ENCODE peak calls at places on chromosomes 11 and 22, in seven cellular contexts. One of them, this sample, is unnamed.

GRCh38 chr22:30435674-30436126 is 10.1 kb downstream of the MTFP1 start:
- DNase-seq in left ventricle myocardium superior: no peak
- DNase-seq in prostate gland: no peak
- DNase-seq in ELR: no peak
- DNase-seq in activated CD4-positive, alpha-beta T cell treated with anti-CD3 and anti-CD28 coated beads, Interleukin-2, amount 50 U/mL, for 1 hour: peak
- DNase-seq in T follicular helper cell: peak
- DNase-seq in left cardiac atrium: peak
- DNase-seq in this sample: no peak

GRCh38 chr11:67372232-67372992 is 986 bp downstream of the CLCF1 start:
- DNase-seq in left ventricle myocardium superior: peak
- DNase-seq in prostate gland: no peak
- DNase-seq in ELR: no peak
- DNase-seq in activated CD4-positive, alpha-beta T cell treated with anti-CD3 and anti-CD28 coated beads, Interleukin-2, amount 50 U/mL, for 1 hour: no peak
- DNase-seq in T follicular helper cell: no peak
- DNase-seq in left cardiac atrium: peak
- DNase-seq in this sample: no peak

GRCh38 chr11:130414107-130415088 is 14.0 kb downstream of the ADAMTS8 start:
- DNase-seq in left ventricle myocardium superior: no peak
- DNase-seq in prostate gland: no peak
- DNase-seq in ELR: no peak
- DNase-seq in activated CD4-positive, alpha-beta T cell treated with anti-CD3 and anti-CD28 coated beads, Interleukin-2, amount 50 U/mL, for 1 hour: no peak
- DNase-seq in T follicular helper cell: no peak
- DNase-seq in left cardiac atrium: no peak
- DNase-seq in this sample: no peak

GRCh38 chr11:8717876-8718753 is 35.5 kb downstream of the RPL27A start:
- DNase-seq in left ventricle myocardium superior: peak
- DNase-seq in prostate gland: peak
- DNase-seq in ELR: peak
- DNase-seq in activated CD4-positive, alpha-beta T cell treated with anti-CD3 and anti-CD28 coated beads, Interleukin-2, amount 50 U/mL, for 1 hour: no peak
- DNase-seq in T follicular helper cell: no peak
- DNase-seq in left cardiac atrium: peak
- DNase-seq in this sample: peak

GRCh38 chr11:58905716-58906547 is 33.4 kb upstream of the GLYATL1 start:
- DNase-seq in left ventricle myocardium superior: peak
- DNase-seq in prostate gland: peak
- DNase-seq in ELR: peak
- DNase-seq in activated CD4-positive, alpha-beta T cell treated with anti-CD3 and anti-CD28 coated beads, Interleukin-2, amount 50 U/mL, for 1 hour: no peak
- DNase-seq in T follicular helper cell: no peak
- DNase-seq in left cardiac atrium: peak
- DNase-seq in this sample: no peak

GRCh38 chr11:102900346-102900745 is 25.6 kb upstream of the MMP12 start:
- DNase-seq in left ventricle myocardium superior: no peak
- DNase-seq in prostate gland: no peak
- DNase-seq in ELR: no peak
- DNase-seq in activated CD4-positive, alpha-beta T cell treated with anti-CD3 and anti-CD28 coated beads, Interleukin-2, amount 50 U/mL, for 1 hour: no peak
- DNase-seq in T follicular helper cell: no peak
- DNase-seq in left cardiac atrium: no peak
- DNase-seq in this sample: no peak

GRCh38 chr11:1557168-1557884 is 14.7 kb downstream of the DUSP8 start:
- DNase-seq in left ventricle myocardium superior: peak
- DNase-seq in prostate gland: no peak
- DNase-seq in ELR: no peak
- DNase-seq in activated CD4-positive, alpha-beta T cell treated with anti-CD3 and anti-CD28 coated beads, Interleukin-2, amount 50 U/mL, for 1 hour: no peak
- DNase-seq in T follicular helper cell: no peak
- DNase-seq in left cardiac atrium: peak
- DNase-seq in this sample: no peak

GRCh38 chr22:38110863-38111852 is 674 bp upstream of the BAIAP2L2 start:
- DNase-seq in left ventricle myocardium superior: no peak
- DNase-seq in prostate gland: no peak
- DNase-seq in ELR: no peak
- DNase-seq in activated CD4-positive, alpha-beta T cell treated with anti-CD3 and anti-CD28 coated beads, Interleukin-2, amount 50 U/mL, for 1 hour: no peak
- DNase-seq in T follicular helper cell: no peak
- DNase-seq in left cardiac atrium: no peak
- DNase-seq in this sample: no peak

GRCh38 chr11:48164836-48165235 is 51.8 kb upstream of the OR4B1 start:
- DNase-seq in left ventricle myocardium superior: no peak
- DNase-seq in prostate gland: no peak
- DNase-seq in ELR: no peak
- DNase-seq in activated CD4-positive, alpha-beta T cell treated with anti-CD3 and anti-CD28 coated beads, Interleukin-2, amount 50 U/mL, for 1 hour: no peak
- DNase-seq in T follicular helper cell: no peak
- DNase-seq in left cardiac atrium: no peak
- DNase-seq in this sample: no peak

GRCh38 chr11:66851698-66852465 is 5.0 kb upstream of the LRFN4 start:
- DNase-seq in left ventricle myocardium superior: peak
- DNase-seq in prostate gland: no peak
- DNase-seq in ELR: no peak
- DNase-seq in activated CD4-positive, alpha-beta T cell treated with anti-CD3 and anti-CD28 coated beads, Interleukin-2, amount 50 U/mL, for 1 hour: peak
- DNase-seq in T follicular helper cell: no peak
- DNase-seq in left cardiac atrium: no peak
- DNase-seq in this sample: no peak

GRCh38 chr22:19277785-19278184 is 13.7 kb downstream of the CLTCL1 start:
- DNase-seq in left ventricle myocardium superior: no peak
- DNase-seq in prostate gland: no peak
- DNase-seq in ELR: no peak
- DNase-seq in activated CD4-positive, alpha-beta T cell treated with anti-CD3 and anti-CD28 coated beads, Interleukin-2, amount 50 U/mL, for 1 hour: no peak
- DNase-seq in T follicular helper cell: no peak
- DNase-seq in left cardiac atrium: no peak
- DNase-seq in this sample: no peak

GRCh38 chr11:93652161-93652597 is 9.3 kb upstream of the CEP295 start:
- DNase-seq in left ventricle myocardium superior: no peak
- DNase-seq in prostate gland: peak
- DNase-seq in ELR: peak
- DNase-seq in activated CD4-positive, alpha-beta T cell treated with anti-CD3 and anti-CD28 coated beads, Interleukin-2, amount 50 U/mL, for 1 hour: no peak
- DNase-seq in T follicular helper cell: no peak
- DNase-seq in left cardiac atrium: no peak
- DNase-seq in this sample: no peak

GRCh38 chr22:40053460-40053859 is 58.7 kb downstream of the FAM83F start:
- DNase-seq in left ventricle myocardium superior: no peak
- DNase-seq in prostate gland: no peak
- DNase-seq in ELR: no peak
- DNase-seq in activated CD4-positive, alpha-beta T cell treated with anti-CD3 and anti-CD28 coated beads, Interleukin-2, amount 50 U/mL, for 1 hour: no peak
- DNase-seq in T follicular helper cell: no peak
- DNase-seq in left cardiac atrium: no peak
- DNase-seq in this sample: no peak

GRCh38 chr11:102010776-102011500 is 36.3 kb upstream of the CFAP300 start:
- DNase-seq in left ventricle myocardium superior: peak
- DNase-seq in prostate gland: peak
- DNase-seq in ELR: peak
- DNase-seq in activated CD4-positive, alpha-beta T cell treated with anti-CD3 and anti-CD28 coated beads, Interleukin-2, amount 50 U/mL, for 1 hour: no peak
- DNase-seq in T follicular helper cell: no peak
- DNase-seq in left cardiac atrium: peak
- DNase-seq in this sample: peak

GRCh38 chr11:32006799-32007388 is 84.0 kb upstream of the RCN1 start:
- DNase-seq in left ventricle myocardium superior: no peak
- DNase-seq in prostate gland: no peak
- DNase-seq in ELR: peak
- DNase-seq in activated CD4-positive, alpha-beta T cell treated with anti-CD3 and anti-CD28 coated beads, Interleukin-2, amount 50 U/mL, for 1 hour: no peak
- DNase-seq in T follicular helper cell: no peak
- DNase-seq in left cardiac atrium: no peak
- DNase-seq in this sample: peak

GRCh38 chr11:128603003-128603715 is 15.8 kb upstream of the ETS1 start:
- DNase-seq in left ventricle myocardium superior: no peak
- DNase-seq in prostate gland: no peak
- DNase-seq in ELR: no peak
- DNase-seq in activated CD4-positive, alpha-beta T cell treated with anti-CD3 and anti-CD28 coated beads, Interleukin-2, amount 50 U/mL, for 1 hour: no peak
- DNase-seq in T follicular helper cell: no peak
- DNase-seq in left cardiac atrium: no peak
- DNase-seq in this sample: no peak

GRCh38 chr22:21455334-21456089 is 11.7 kb upstream of the TMEM191C start:
- DNase-seq in left ventricle myocardium superior: peak
- DNase-seq in prostate gland: peak
- DNase-seq in ELR: no peak
- DNase-seq in activated CD4-positive, alpha-beta T cell treated with anti-CD3 and anti-CD28 coated beads, Interleukin-2, amount 50 U/mL, for 1 hour: no peak
- DNase-seq in T follicular helper cell: no peak
- DNase-seq in left cardiac atrium: peak
- DNase-seq in this sample: no peak

GRCh38 chr11:78564037-78564888 is 10.4 kb downstream of the NARS2 start:
- DNase-seq in left ventricle myocardium superior: no peak
- DNase-seq in prostate gland: peak
- DNase-seq in ELR: peak
- DNase-seq in activated CD4-positive, alpha-beta T cell treated with anti-CD3 and anti-CD28 coated beads, Interleukin-2, amount 50 U/mL, for 1 hour: peak
- DNase-seq in T follicular helper cell: peak
- DNase-seq in left cardiac atrium: no peak
- DNase-seq in this sample: peak

GRCh38 chr22:43399338-43399979 is 12.4 kb upstream of the MPPED1 start:
- DNase-seq in left ventricle myocardium superior: no peak
- DNase-seq in prostate gland: no peak
- DNase-seq in ELR: no peak
- DNase-seq in activated CD4-positive, alpha-beta T cell treated with anti-CD3 and anti-CD28 coated beads, Interleukin-2, amount 50 U/mL, for 1 hour: no peak
- DNase-seq in T follicular helper cell: no peak
- DNase-seq in left cardiac atrium: no peak
- DNase-seq in this sample: no peak

GRCh38 chr11:124891390-124891861 is 6.2 kb downstream of the ROBO4 start:
- DNase-seq in left ventricle myocardium superior: peak
- DNase-seq in prostate gland: no peak
- DNase-seq in ELR: no peak
- DNase-seq in activated CD4-positive, alpha-beta T cell treated with anti-CD3 and anti-CD28 coated beads, Interleukin-2, amount 50 U/mL, for 1 hour: no peak
- DNase-seq in T follicular helper cell: no peak
- DNase-seq in left cardiac atrium: no peak
- DNase-seq in this sample: no peak

GRCh38 chr11:11022126-11022730 is 164.4 kb upstream of the ZBED5 start:
- DNase-seq in left ventricle myocardium superior: no peak
- DNase-seq in prostate gland: no peak
- DNase-seq in ELR: peak
- DNase-seq in activated CD4-positive, alpha-beta T cell treated with anti-CD3 and anti-CD28 coated beads, Interleukin-2, amount 50 U/mL, for 1 hour: no peak
- DNase-seq in T follicular helper cell: no peak
- DNase-seq in left cardiac atrium: no peak
- DNase-seq in this sample: no peak

GRCh38 chr22:29912141-29912540 is 29.2 kb downstream of the MTMR3 start:
- DNase-seq in left ventricle myocardium superior: no peak
- DNase-seq in prostate gland: no peak
- DNase-seq in ELR: no peak
- DNase-seq in activated CD4-positive, alpha-beta T cell treated with anti-CD3 and anti-CD28 coated beads, Interleukin-2, amount 50 U/mL, for 1 hour: no peak
- DNase-seq in T follicular helper cell: no peak
- DNase-seq in left cardiac atrium: no peak
- DNase-seq in this sample: no peak

GRCh38 chr11:120489799-120490198 is 21.7 kb upstream of the GRIK4 start:
- DNase-seq in left ventricle myocardium superior: no peak
- DNase-seq in prostate gland: no peak
- DNase-seq in ELR: no peak
- DNase-seq in activated CD4-positive, alpha-beta T cell treated with anti-CD3 and anti-CD28 coated beads, Interleukin-2, amount 50 U/mL, for 1 hour: no peak
- DNase-seq in T follicular helper cell: no peak
- DNase-seq in left cardiac atrium: no peak
- DNase-seq in this sample: no peak

GRCh38 chr11:68312780-68313573 is 586 bp downstream of the LRP5 start:
- DNase-seq in left ventricle myocardium superior: no peak
- DNase-seq in prostate gland: no peak
- DNase-seq in ELR: peak
- DNase-seq in activated CD4-positive, alpha-beta T cell treated with anti-CD3 and anti-CD28 coated beads, Interleukin-2, amount 50 U/mL, for 1 hour: no peak
- DNase-seq in T follicular helper cell: no peak
- DNase-seq in left cardiac atrium: no peak
- DNase-seq in this sample: no peak

GRCh38 chr22:26479043-26479791 is 4.4 kb downstream of the HPS4 start:
- DNase-seq in left ventricle myocardium superior: no peak
- DNase-seq in prostate gland: peak
- DNase-seq in ELR: no peak
- DNase-seq in activated CD4-positive, alpha-beta T cell treated with anti-CD3 and anti-CD28 coated beads, Interleukin-2, amount 50 U/mL, for 1 hour: no peak
- DNase-seq in T follicular helper cell: no peak
- DNase-seq in left cardiac atrium: no peak
- DNase-seq in this sample: no peak

GRCh38 chr11:125515102-125515439 is 19.0 kb upstream of the FEZ1 start:
- DNase-seq in left ventricle myocardium superior: no peak
- DNase-seq in prostate gland: no peak
- DNase-seq in ELR: no peak
- DNase-seq in activated CD4-positive, alpha-beta T cell treated with anti-CD3 and anti-CD28 coated beads, Interleukin-2, amount 50 U/mL, for 1 hour: no peak
- DNase-seq in T follicular helper cell: no peak
- DNase-seq in left cardiac atrium: no peak
- DNase-seq in this sample: no peak

GRCh38 chr11:45852018-45852711 is 4.9 kb downstream of the CRY2 start:
- DNase-seq in left ventricle myocardium superior: peak
- DNase-seq in prostate gland: no peak
- DNase-seq in ELR: no peak
- DNase-seq in activated CD4-positive, alpha-beta T cell treated with anti-CD3 and anti-CD28 coated beads, Interleukin-2, amount 50 U/mL, for 1 hour: no peak
- DNase-seq in T follicular helper cell: no peak
- DNase-seq in left cardiac atrium: no peak
- DNase-seq in this sample: no peak

GRCh38 chr22:24541681-24542515 is 13.0 kb downstream of the GUCD1 start:
- DNase-seq in left ventricle myocardium superior: no peak
- DNase-seq in prostate gland: no peak
- DNase-seq in ELR: no peak
- DNase-seq in activated CD4-positive, alpha-beta T cell treated with anti-CD3 and anti-CD28 coated beads, Interleukin-2, amount 50 U/mL, for 1 hour: no peak
- DNase-seq in T follicular helper cell: no peak
- DNase-seq in left cardiac atrium: no peak
- DNase-seq in this sample: no peak

GRCh38 chr22:46081831-46082210 is 68.5 kb upstream of the PPARA start:
- DNase-seq in left ventricle myocardium superior: peak
- DNase-seq in prostate gland: no peak
- DNase-seq in ELR: peak
- DNase-seq in activated CD4-positive, alpha-beta T cell treated with anti-CD3 and anti-CD28 coated beads, Interleukin-2, amount 50 U/mL, for 1 hour: no peak
- DNase-seq in T follicular helper cell: no peak
- DNase-seq in left cardiac atrium: peak
- DNase-seq in this sample: peak

GRCh38 chr11:104713366-104713765 is 184.9 kb downstream of the CASP12 start:
- DNase-seq in left ventricle myocardium superior: no peak
- DNase-seq in prostate gland: no peak
- DNase-seq in ELR: no peak
- DNase-seq in activated CD4-positive, alpha-beta T cell treated with anti-CD3 and anti-CD28 coated beads, Interleukin-2, amount 50 U/mL, for 1 hour: no peak
- DNase-seq in T follicular helper cell: no peak
- DNase-seq in left cardiac atrium: no peak
- DNase-seq in this sample: no peak

GRCh38 chr11:111841370-111842053 is 29.9 kb downstream of the ALG9 start:
- DNase-seq in left ventricle myocardium superior: peak
- DNase-seq in prostate gland: peak
- DNase-seq in ELR: peak
- DNase-seq in activated CD4-positive, alpha-beta T cell treated with anti-CD3 and anti-CD28 coated beads, Interleukin-2, amount 50 U/mL, for 1 hour: peak
- DNase-seq in T follicular helper cell: peak
- DNase-seq in left cardiac atrium: peak
- DNase-seq in this sample: peak

GRCh38 chr22:30420401-30421178 is 5.0 kb upstream of the MTFP1 start:
- DNase-seq in left ventricle myocardium superior: no peak
- DNase-seq in prostate gland: no peak
- DNase-seq in ELR: peak
- DNase-seq in activated CD4-positive, alpha-beta T cell treated with anti-CD3 and anti-CD28 coated beads, Interleukin-2, amount 50 U/mL, for 1 hour: no peak
- DNase-seq in T follicular helper cell: no peak
- DNase-seq in left cardiac atrium: no peak
- DNase-seq in this sample: no peak

GRCh38 chr11:18393581-18394299 is 623 bp upstream of the LDHA start:
- DNase-seq in left ventricle myocardium superior: no peak
- DNase-seq in prostate gland: no peak
- DNase-seq in ELR: no peak
- DNase-seq in activated CD4-positive, alpha-beta T cell treated with anti-CD3 and anti-CD28 coated beads, Interleukin-2, amount 50 U/mL, for 1 hour: no peak
- DNase-seq in T follicular helper cell: no peak
- DNase-seq in left cardiac atrium: no peak
- DNase-seq in this sample: peak

GRCh38 chr11:117300301-117300700 is 9.2 kb downstream of the BACE1-AS start:
- DNase-seq in left ventricle myocardium superior: peak
- DNase-seq in prostate gland: no peak
- DNase-seq in ELR: no peak
- DNase-seq in activated CD4-positive, alpha-beta T cell treated with anti-CD3 and anti-CD28 coated beads, Interleukin-2, amount 50 U/mL, for 1 hour: no peak
- DNase-seq in T follicular helper cell: no peak
- DNase-seq in left cardiac atrium: peak
- DNase-seq in this sample: peak

GRCh38 chr11:30585067-30585891 is 874 bp downstream of the MPPED2 start:
- DNase-seq in left ventricle myocardium superior: peak
- DNase-seq in prostate gland: peak
- DNase-seq in ELR: no peak
- DNase-seq in activated CD4-positive, alpha-beta T cell treated with anti-CD3 and anti-CD28 coated beads, Interleukin-2, amount 50 U/mL, for 1 hour: no peak
- DNase-seq in T follicular helper cell: no peak
- DNase-seq in left cardiac atrium: peak
- DNase-seq in this sample: peak

GRCh38 chr11:113505046-113505445 is 29.8 kb upstream of the DRD2 start:
- DNase-seq in left ventricle myocardium superior: no peak
- DNase-seq in prostate gland: no peak
- DNase-seq in ELR: no peak
- DNase-seq in activated CD4-positive, alpha-beta T cell treated with anti-CD3 and anti-CD28 coated beads, Interleukin-2, amount 50 U/mL, for 1 hour: no peak
- DNase-seq in T follicular helper cell: no peak
- DNase-seq in left cardiac atrium: no peak
- DNase-seq in this sample: no peak

GRCh38 chr11:110991621-110992355 is 253.7 kb upstream of the POU2AF2 start:
- DNase-seq in left ventricle myocardium superior: peak
- DNase-seq in prostate gland: no peak
- DNase-seq in ELR: no peak
- DNase-seq in activated CD4-positive, alpha-beta T cell treated with anti-CD3 and anti-CD28 coated beads, Interleukin-2, amount 50 U/mL, for 1 hour: no peak
- DNase-seq in T follicular helper cell: no peak
- DNase-seq in left cardiac atrium: no peak
- DNase-seq in this sample: no peak